ENCODE peak calls at places on chromosomes 11 and 22, in eight cellular contexts. L is GM20000; F is left lobe of liver; B is activated gamma-delta T cell treated with anti-CD3 and anti-CD28 coated beads, Interleukin-2, amount 50 U/mL, for 16 hours; H is upper lobe of right lung; N is EL; W is NCI-H2081; O is activated effector memory CD4-positive, alpha-beta T cell treated with anti-CD3 and anti-CD28 coated beads, Interleukin-2, amount 50 U/mL, for 16 hours. X is an unnamed sample.

GRCh38 chr22:22431271-22432220 is 77.0 kb downstream of the ZNF280B start:
- DNase-seq in F (peak), N (peak), H (no peak), B (peak), W (peak), L (peak), O (peak), X (peak)

GRCh38 chr11:8336356-8337114 is 72.9 kb upstream of the LMO1 start:
- DNase-seq in O (no peak), H (no peak), N (no peak), W (no peak), F (no peak), L (no peak), B (no peak), X (no peak)

GRCh38 chr11:60918941-60919275 is 5.0 kb downstream of the TMEM109 start:
- DNase-seq in L (peak), B (no peak), O (no peak), N (peak), W (no peak), F (no peak), H (no peak), X (peak)

GRCh38 chr11:117230286-117230961 is 1.4 kb downstream of the PCSK7 start:
- DNase-seq in B (peak), O (peak), H (no peak), N (no peak), F (no peak), L (peak), W (no peak), X (peak)

GRCh38 chr11:102309621-102310541 is 7.4 kb upstream of the BIRC3 start:
- DNase-seq in B (no peak), H (no peak), N (no peak), F (no peak), L (no peak), W (no peak), O (no peak), X (no peak)

GRCh38 chr22:46086577-46087335 is 63.6 kb upstream of the PPARA start:
- DNase-seq in N (no peak), O (no peak), B (no peak), F (peak), H (peak), L (no peak), W (no peak), X (peak)

GRCh38 chr11:75503531-75504099 is 22.1 kb downstream of the GDPD5 start:
- DNase-seq in N (no peak), O (no peak), H (no peak), B (no peak), L (no peak), F (no peak), W (no peak), X (no peak)

GRCh38 chr11:128598755-128599154 is 11.4 kb upstream of the ETS1 start:
- DNase-seq in W (no peak), L (no peak), H (no peak), F (no peak), N (no peak), O (no peak), B (no peak), X (peak)

GRCh38 chr11:98358551-98358950 is 662.2 kb upstream of the CNTN5 start:
- DNase-seq in F (no peak), H (no peak), W (no peak), N (no peak), O (no peak), L (no peak), B (no peak), X (no peak)

GRCh38 chr11:128684582-128685382 is 9.1 kb upstream of the FLI1 start:
- DNase-seq in L (peak), F (no peak), N (no peak), H (no peak), W (no peak), B (no peak), O (no peak), X (no peak)

GRCh38 chr22:41280065-41280464 is 5.9 kb downstream of the RANGAP1 start:
- DNase-seq in N (no peak), O (no peak), B (no peak), W (no peak), F (no peak), L (no peak), H (no peak), X (no peak)

GRCh38 chr11:110435780-110436717 is 6.3 kb downstream of the FDX1 start:
- DNase-seq in B (no peak), F (no peak), L (no peak), O (no peak), H (no peak), N (no peak), W (no peak), X (peak)

GRCh38 chr22:19453718-19454117 is 6.2 kb upstream of the C22orf39 start:
- DNase-seq in W (no peak), N (no peak), F (no peak), H (no peak), B (no peak), L (no peak), O (no peak), X (no peak)

GRCh38 chr11:61369372-61370348 is 7.5 kb downstream of the TMEM138 start:
- DNase-seq in O (no peak), N (peak), H (no peak), B (no peak), F (peak), L (no peak), W (no peak), X (peak)

GRCh38 chr22:19728836-19729235 is 5.5 kb downstream of the GP1BB start:
- DNase-seq in H (no peak), B (no peak), O (no peak), L (no peak), N (no peak), W (no peak), F (no peak), X (no peak)

GRCh38 chr11:111585371-111585770 is 16.9 kb upstream of the SIK2 start:
- DNase-seq in B (no peak), N (peak), W (no peak), L (no peak), F (no peak), H (no peak), O (no peak), X (peak)

GRCh38 chr11:68798221-68798813 is 43.4 kb downstream of the CPT1A start:
- DNase-seq in H (no peak), O (peak), B (peak), W (no peak), L (no peak), N (peak), F (no peak), X (no peak)

GRCh38 chr11:122668562-122669090 is 13.1 kb downstream of the UBASH3B start:
- DNase-seq in L (no peak), F (no peak), H (no peak), W (no peak), N (peak), B (no peak), O (no peak), X (peak)

GRCh38 chr11:115912484-115912945 is 408.3 kb upstream of the CADM1 start:
- DNase-seq in B (no peak), H (no peak), W (peak), F (no peak), L (peak), O (no peak), N (no peak), X (peak)

GRCh38 chr11:32658639-32659406 is 75.2 kb downstream of the EIF3M start:
- DNase-seq in N (peak), H (no peak), B (no peak), L (no peak), O (no peak), W (no peak), F (no peak), X (peak)

GRCh38 chr11:125164422-125165110 is at the start of gene PKNOX2:
- DNase-seq in N (peak), F (peak), W (peak), O (peak), B (peak), L (peak), H (peak), X (peak)

GRCh38 chr22:30426395-30427353 is 1.1 kb downstream of the MTFP1 start:
- DNase-seq in W (peak), L (peak), H (peak), N (peak), B (peak), O (peak), F (peak), X (peak)

GRCh38 chr22:45896153-45896951 is 80.6 kb downstream of the WNT7B start:
- DNase-seq in W (no peak), B (no peak), L (no peak), O (no peak), H (peak), N (no peak), F (no peak), X (no peak)

GRCh38 chr11:48880021-48880441 is 103.7 kb downstream of the TRIM51G start:
- DNase-seq in H (peak), W (no peak), N (no peak), O (no peak), L (no peak), B (no peak), F (peak), X (no peak)

GRCh38 chr11:68583047-68583446 is 101.3 kb upstream of the GAL start:
- DNase-seq in H (no peak), L (no peak), B (no peak), W (no peak), F (no peak), O (no peak), N (peak), X (peak)

GRCh38 chr11:18768472-18768901 is 23.1 kb downstream of the PTPN5 start:
- DNase-seq in H (no peak), L (peak), W (no peak), N (no peak), O (no peak), B (no peak), F (no peak), X (no peak)

GRCh38 chr11:97854877-97855276 is 1165.9 kb upstream of the CNTN5 start:
- DNase-seq in O (no peak), F (no peak), W (no peak), B (no peak), L (no peak), H (no peak), N (no peak), X (no peak)

GRCh38 chr11:95912902-95913560 is 10.9 kb downstream of the MTMR2 start:
- DNase-seq in B (no peak), O (no peak), H (no peak), N (peak), W (no peak), F (no peak), L (no peak), X (peak)

GRCh38 chr22:49209452-49210195 is 618.0 kb downstream of the BRD1 start:
- DNase-seq in H (peak), L (no peak), O (peak), B (no peak), N (no peak), F (peak), W (peak), X (no peak)

GRCh38 chr11:43508511-43508918 is 149.8 kb downstream of the TTC17 start:
- DNase-seq in H (no peak), B (no peak), F (no peak), N (peak), W (no peak), L (peak), O (no peak), X (peak)

GRCh38 chr11:33777906-33778305 is 3.6 kb upstream of the FBXO3 start:
- DNase-seq in F (no peak), L (no peak), W (no peak), N (no peak), O (no peak), H (no peak), B (no peak), X (no peak)

GRCh38 chr11:63614136-63614664 is at the start of gene PLAAT3:
- DNase-seq in W (peak), B (peak), F (peak), O (peak), N (peak), H (peak), L (peak), X (no peak)

GRCh38 chr22:39300198-39300830 is 19.1 kb downstream of the RPL3 start:
- DNase-seq in N (peak), O (no peak), L (no peak), B (no peak), F (peak), H (peak), W (no peak), X (no peak)

X was measured in IMR-90.